ENCODE peak calls at places on chromosomes 16 and 17, in five cellular contexts. C, F, J, R and P are unnamed samples.
A peak's percentile ranks its signal among the peaks of the same experiment; 100 is the strongest.

GRCh38 chr17:6786618-6787017 is 10.6 kb downstream of the FBXO39 start:
- DNase-seq in C (peak; percentile 94), J (peak; percentile 77), R (peak; percentile 94), F (no peak), P (peak; percentile 47)

GRCh38 chr17:58823051-58823525 is 67.4 kb downstream of the PPM1E start:
- DNase-seq in C (no peak), F (no peak), J (no peak), R (no peak), P (no peak)

GRCh38 chr16:14549789-14550153 is 80.3 kb downstream of the PARN start:
- DNase-seq in F (no peak), R (no peak), J (no peak), C (no peak), P (no peak)

GRCh38 chr17:14205992-14206461 is 30.6 kb downstream of the CDRT15 start:
- DNase-seq in F (peak; percentile 78), C (no peak), J (no peak), R (no peak), P (no peak)

GRCh38 chr16:69131167-69131748 is 1.1 kb downstream of the CHTF8 start:
- DNase-seq in C (no peak), F (no peak), R (no peak), J (no peak), P (peak; percentile 38)

GRCh38 chr16:31876955-31877828 is 3.6 kb downstream of the ZNF267 start:
- DNase-seq in F (no peak), R (peak; percentile 90), J (peak; percentile 79), C (peak; percentile 95), P (peak; percentile 80)

GRCh38 chr16:29307598-29308507 is 98.7 kb downstream of the NPIPB11 start:
- DNase-seq in R (no peak), C (peak; percentile 49), J (no peak), F (no peak), P (peak; percentile 81)

GRCh38 chr17:36731806-36732205 is 130.4 kb downstream of the MRM1 start:
- DNase-seq in C (no peak), F (no peak), J (no peak), R (peak; percentile 28), P (no peak)

GRCh38 chr17:37146578-37147119 is 197.9 kb downstream of the AATF start:
- DNase-seq in R (no peak), C (no peak), J (no peak), F (no peak), P (no peak)

GRCh38 chr16:23348579-23349469 is 46.7 kb downstream of the SCNN1B start:
- DNase-seq in F (no peak), R (no peak), J (no peak), C (no peak), P (peak; percentile 4)

GRCh38 chr16:52751035-52751434 is 204.1 kb upstream of the TOX3 start:
- DNase-seq in J (no peak), F (no peak), C (no peak), R (no peak), P (no peak)

GRCh38 chr16:12539185-12539929 is 264.3 kb downstream of the CPPED1 start:
- DNase-seq in R (no peak), J (peak; percentile 86), F (peak; percentile 17), C (peak; percentile 35), P (peak; percentile 83)

GRCh38 chr17:79788455-79788854 is 8.4 kb downstream of the CBX8 start:
- DNase-seq in C (no peak), J (no peak), R (no peak), F (no peak), P (no peak)

GRCh38 chr16:35743101-35743692 is 2283.8 kb downstream of the TP53TG3F start:
- DNase-seq in F (no peak), C (no peak), R (no peak), J (no peak), P (no peak)

GRCh38 chr17:66580601-66581385 is 254.1 kb upstream of the CACNG5 start:
- DNase-seq in C (peak; percentile 31), F (peak; percentile 51), R (peak; percentile 47), J (peak; percentile 58), P (peak; percentile 99)

GRCh38 chr16:35188288-35189155 is 1729.1 kb downstream of the TP53TG3F start:
- DNase-seq in J (no peak), R (no peak), F (no peak), C (no peak), P (no peak)

GRCh38 chr16:52827456-52827855 is 225.2 kb downstream of the CHD9NB start:
- DNase-seq in F (no peak), R (no peak), J (no peak), C (no peak), P (no peak)

GRCh38 chr16:53219795-53220194 is 165.0 kb downstream of the CHD9 start:
- DNase-seq in C (peak; percentile 37), F (no peak), R (peak; percentile 57), J (no peak), P (peak; percentile 30)

GRCh38 chr17:18121201-18121600 is 12.6 kb downstream of the MYO15A start:
- DNase-seq in J (no peak), C (no peak), R (no peak), F (no peak), P (no peak)

GRCh38 chr17:1029196-1029911 is 32.4 kb downstream of the TIMM22 start:
- DNase-seq in R (peak; percentile 28), J (peak; percentile 62), C (peak; percentile 75), F (peak; percentile 43), P (peak; percentile 85)

DNA sequence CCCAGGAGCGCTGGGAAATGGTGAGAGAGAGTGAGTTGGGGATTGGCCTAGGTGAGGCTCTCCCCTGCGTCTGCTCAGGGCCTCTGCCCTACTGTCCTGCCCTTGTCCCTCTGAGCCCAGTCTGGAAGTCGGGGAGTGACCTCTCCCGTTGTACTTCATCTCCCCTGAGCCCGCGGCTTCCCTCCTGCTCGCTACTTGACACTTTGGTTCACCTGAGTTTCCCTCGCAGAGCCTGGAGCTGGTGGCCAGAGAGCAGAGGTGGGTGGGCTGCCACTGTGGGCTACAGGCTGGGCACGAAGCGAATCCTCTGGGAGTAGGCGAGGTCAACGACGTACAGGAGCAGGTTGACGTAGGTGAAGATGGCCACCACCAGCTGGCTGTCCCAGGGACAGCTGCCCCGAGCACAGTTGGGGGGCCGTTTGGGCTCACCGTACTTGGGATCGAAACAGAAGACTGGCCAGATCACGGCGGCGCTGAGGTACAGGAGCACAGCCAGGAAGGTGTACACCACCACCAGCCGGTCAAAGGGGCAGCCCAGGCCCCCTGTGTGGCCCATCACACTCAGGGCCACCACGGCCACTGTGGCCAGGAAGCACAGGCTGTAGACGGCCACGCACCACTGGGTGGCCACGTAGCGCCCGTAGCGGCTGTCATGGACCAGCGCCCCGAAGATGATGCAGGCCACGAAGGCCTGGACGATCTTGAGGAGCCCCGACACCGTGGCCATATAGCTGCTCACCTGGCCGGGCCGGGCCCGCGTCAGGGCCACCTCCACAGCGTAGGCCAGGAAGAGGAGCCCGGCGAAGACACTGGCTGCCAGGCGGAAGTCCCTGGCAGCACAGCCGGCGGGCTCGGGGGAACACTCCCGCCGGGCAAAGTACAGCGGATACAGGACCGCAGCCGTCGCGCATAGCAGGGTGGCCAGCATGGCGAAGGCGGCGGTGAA is 3.7 kb upstream of the PYCR1 start:
- DNase-seq in R (no peak), J (no peak), C (no peak), F (no peak), P (no peak)
- TF ChIP-seq CTCF in R (no peak), J (no peak), C (no peak), F (no peak), P (no peak)

GRCh38 chr17:47684535-47685193 is 9.3 kb upstream of the TBKBP1 start:
- DNase-seq in C (no peak), R (no peak), F (no peak), J (no peak), P (no peak)

GRCh38 chr17:47686276-47686635 is 7.7 kb upstream of the TBKBP1 start:
- DNase-seq in J (peak; percentile 82), F (no peak), C (peak; percentile 71), R (no peak), P (peak; percentile 66)

GRCh38 chr17:47685556-47686275 is 8.2 kb upstream of the TBKBP1 start:
- DNase-seq in C (peak; percentile 61), R (no peak), J (peak; percentile 70), F (no peak), P (no peak)

GRCh38 chr17:47682138-47682537 is 11.8 kb upstream of the TBKBP1 start:
- DNase-seq in C (no peak), J (no peak), F (no peak), R (no peak), P (no peak)

DNA sequence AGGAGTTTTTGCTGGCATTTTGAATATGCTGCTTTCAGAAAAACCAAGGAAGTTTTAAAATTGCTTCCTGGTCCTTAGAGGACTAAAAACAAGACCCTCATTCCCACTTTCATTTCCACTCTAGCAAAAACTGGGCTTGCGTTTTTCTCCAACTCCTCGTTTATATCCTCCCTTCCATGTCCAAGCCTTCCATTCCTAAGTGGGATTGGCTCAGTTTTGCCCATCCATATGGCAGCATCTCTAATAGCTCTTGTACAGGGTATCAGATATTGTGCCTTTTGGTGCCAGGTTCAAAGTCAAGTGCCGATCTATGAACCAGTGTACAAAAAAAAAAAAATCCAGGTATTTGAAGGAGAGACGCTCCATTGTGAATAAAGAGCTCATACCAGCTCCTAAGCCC is 9.9 kb upstream of the TBKBP1 start:
- DNase-seq in R (no peak), F (no peak), J (no peak), C (no peak), P (no peak)
- H3K4me3 ChIP-seq in R (no peak overlapping the region), F (no peak overlapping the region), J (no peak overlapping the region), C (no peak overlapping the region), P (no peak overlapping the region)

DNA sequence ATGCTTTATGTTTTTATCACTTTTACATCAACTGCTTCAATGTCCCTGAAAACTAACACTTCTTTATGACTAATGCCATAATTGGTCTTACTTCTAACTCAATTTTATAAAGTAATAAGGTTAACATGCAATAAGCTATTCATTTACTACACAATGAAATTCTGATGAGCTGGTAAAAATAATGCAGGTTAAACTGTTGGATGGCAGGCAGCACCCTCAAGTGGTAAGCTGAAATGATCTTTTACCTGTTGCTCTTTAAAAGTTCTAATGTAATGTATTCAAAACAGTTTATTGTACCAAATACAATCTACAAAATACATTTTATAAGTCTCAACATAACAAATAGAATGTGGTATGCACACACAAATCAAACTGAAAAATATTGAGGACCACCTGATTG is 1280.3 kb downstream of the CDH8 start:
- DNase-seq in J (peak; percentile 5), C (no peak), R (no peak), F (no peak), P (no peak)
- TF ChIP-seq CTCF in J (peak; percentile 38), C (no peak), R (no peak), F (no peak), P (no peak)

GRCh38 chr17:44307387-44308186 is 814 bp upstream of the RUNDC3A start:
- DNase-seq in C (no peak), F (peak; percentile 25), J (peak; percentile 34), R (peak; percentile 46), P (peak; percentile 64)
- H3K4me3 ChIP-seq in C (no peak overlapping the region), F (no peak overlapping the region), J (peak overlapping the region; percentile 55), R (no peak overlapping the region), P (peak overlapping the region; percentile 54)

GRCh38 chr16:75801307-75801706 is 75.0 kb upstream of the CPHXL start:
- DNase-seq in F (no peak), C (peak; percentile 16), J (no peak), R (no peak), P (no peak)
- TF ChIP-seq CTCF in F (no peak), C (peak; percentile 16), J (no peak), R (no peak), P (no peak)

GRCh38 chr16:87701066-87701425 is 64.7 kb downstream of the KLHDC4 start:
- DNase-seq in F (no peak), J (no peak), R (no peak), C (no peak), P (no peak)
- H3K4me3 ChIP-seq in F (no peak overlapping the region), J (no peak overlapping the region), R (no peak overlapping the region), C (no peak overlapping the region), P (no peak overlapping the region)